ENCODE peak calls at places on chromosomes 6 and 20, in eight cellular contexts. One of them, this sample, is unnamed.

GRCh38 chr6:108544586-108544985 is 16.1 kb upstream of the FOXO3 start:
- DNase-seq in T-helper 17 cell: no peak
- DNase-seq in lung microvascular endothelial cell: no peak
- DNase-seq in M059J: no peak
- DNase-seq in foreskin fibroblast: peak; percentile 75
- DNase-seq in Daoy: no peak
- DNase-seq in psoas muscle: no peak
- DNase-seq in H4: no peak
- DNase-seq in this sample: no peak

GRCh38 chr6:161918154-161918553 is 644.3 kb upstream of the AGPAT4 start:
- DNase-seq in T-helper 17 cell: no peak
- DNase-seq in lung microvascular endothelial cell: peak; percentile 28
- DNase-seq in M059J: peak; percentile 45
- DNase-seq in foreskin fibroblast: peak; percentile 37
- DNase-seq in Daoy: no peak
- DNase-seq in psoas muscle: no peak
- DNase-seq in H4: peak; percentile 36
- DNase-seq in this sample: no peak

GRCh38 chr6:160679402-160679769 is 15.3 kb upstream of the LPA start:
- DNase-seq in T-helper 17 cell: no peak
- DNase-seq in lung microvascular endothelial cell: no peak
- DNase-seq in M059J: no peak
- DNase-seq in foreskin fibroblast: no peak
- DNase-seq in Daoy: peak; percentile 12
- DNase-seq in psoas muscle: no peak
- DNase-seq in H4: no peak
- DNase-seq in this sample: no peak

GRCh38 chr20:57501461-57502330 is 23.2 kb downstream of the CTCFL start:
- DNase-seq in T-helper 17 cell: no peak
- DNase-seq in lung microvascular endothelial cell: no peak
- DNase-seq in M059J: peak; percentile 61
- DNase-seq in foreskin fibroblast: no peak
- DNase-seq in Daoy: peak; percentile 49
- DNase-seq in psoas muscle: no peak
- DNase-seq in H4: no peak
- DNase-seq in this sample: no peak

GRCh38 chr20:62305149-62305764 is 2.5 kb downstream of the ADRM1 start:
- DNase-seq in T-helper 17 cell: no peak
- DNase-seq in lung microvascular endothelial cell: peak; percentile 42
- DNase-seq in M059J: peak; percentile 12
- DNase-seq in foreskin fibroblast: no peak
- DNase-seq in Daoy: no peak
- DNase-seq in psoas muscle: no peak
- DNase-seq in H4: peak; percentile 28
- DNase-seq in this sample: no peak

GRCh38 chr20:50242863-50243609 is 52.4 kb downstream of the CEBPB start:
- DNase-seq in T-helper 17 cell: no peak
- DNase-seq in lung microvascular endothelial cell: no peak
- DNase-seq in M059J: peak; percentile 66
- DNase-seq in foreskin fibroblast: no peak
- DNase-seq in Daoy: peak; percentile 88
- DNase-seq in psoas muscle: no peak
- DNase-seq in H4: peak; percentile 63
- DNase-seq in this sample: no peak

GRCh38 chr6:32894085-32895005 is 40.4 kb downstream of the PSMB9 start:
- DNase-seq in T-helper 17 cell: peak; percentile 87
- DNase-seq in lung microvascular endothelial cell: peak; percentile 92
- DNase-seq in M059J: peak; percentile 93
- DNase-seq in foreskin fibroblast: peak; percentile 97
- DNase-seq in Daoy: peak; percentile 97
- DNase-seq in psoas muscle: peak; percentile 92
- DNase-seq in H4: peak; percentile 88
- DNase-seq in this sample: peak; percentile 94

GRCh38 chr6:26520088-26520839 is 17.9 kb upstream of the HMGN4 start:
- DNase-seq in T-helper 17 cell: no peak
- DNase-seq in lung microvascular endothelial cell: no peak
- DNase-seq in M059J: no peak
- DNase-seq in foreskin fibroblast: no peak
- DNase-seq in Daoy: no peak
- DNase-seq in psoas muscle: no peak
- DNase-seq in H4: no peak
- DNase-seq in this sample: no peak

This sample was measured in natural killer cell.